ENCODE peak calls at places on chromosomes 3 and 15, in ten cellular contexts. D is GM10248; G is GM12865; F is effector CD4-positive, alpha-beta T cell; Q is dorsolateral prefrontal cortex; B is left cardiac atrium; R is endothelial cell; Y is EL; C is fibroblast of the aortic adventitia; O is GM20000. X is an unnamed sample.

GRCh38 chr3:174202146-174202545 is 657.0 kb upstream of the NAALADL2 start:
- DNase-seq in D (no peak), G (no peak), Y (no peak), R (no peak), Q (no peak), F (no peak), O (no peak), C (no peak), B (no peak), X (no peak)

GRCh38 chr3:21718161-21718765 is 32.7 kb downstream of the ZNF385D start:
- DNase-seq in C (peak; percentile 99), Y (peak; percentile 95), R (no peak), B (no peak), D (no peak), G (no peak), F (no peak), O (no peak), Q (no peak), X (no peak)

GRCh38 chr15:79872358-79873017 is 24.3 kb downstream of the MTHFS start:
- DNase-seq in F (peak; percentile 36), D (no peak), Q (no peak), O (no peak), B (no peak), G (peak; percentile 44), R (no peak), Y (peak; percentile 44), C (no peak), X (no peak)

GRCh38 chr3:107953707-107954106 is 137.1 kb downstream of the CD47 start:
- DNase-seq in G (peak; percentile 17), D (no peak), Y (no peak), O (no peak), C (no peak), R (no peak), Q (no peak), B (no peak), F (no peak), X (no peak)

GRCh38 chr3:183033746-183034145 is 53.4 kb upstream of the DCUN1D1 start:
- DNase-seq in B (no peak), C (peak; percentile 12), Y (peak; percentile 73), R (no peak), G (no peak), Q (no peak), O (no peak), D (no peak), F (no peak), X (no peak)

GRCh38 chr15:48424076-48424475 is 92.8 kb downstream of the DUT start:
- DNase-seq in F (no peak), B (no peak), G (peak; percentile 9), R (no peak), Y (peak; percentile 87), C (no peak), Q (no peak), O (peak; percentile 17), D (no peak), X (no peak)

GRCh38 chr15:51401872-51402517 is 60.5 kb downstream of the GLDN start:
- DNase-seq in Y (peak; percentile 39), C (peak; percentile 58), B (no peak), O (peak; percentile 61), F (no peak), G (peak; percentile 30), D (peak; percentile 63), Q (peak; percentile 23), R (peak; percentile 70), X (peak; percentile 54)

GRCh38 chr3:150783920-150784746 is 21.2 kb upstream of the SIAH2 start:
- DNase-seq in O (peak; percentile 55), R (no peak), F (no peak), B (no peak), Q (no peak), D (no peak), Y (no peak), G (peak; percentile 75), C (no peak), X (no peak)

GRCh38 chr3:134597390-134597975 is 53.3 kb downstream of the KY start:
- DNase-seq in F (no peak), Q (no peak), R (no peak), C (peak; percentile 18), G (no peak), Y (no peak), B (no peak), O (no peak), D (no peak), X (no peak)

GRCh38 chr15:77029166-77030041 is 34.5 kb downstream of the PSTPIP1 start:
- DNase-seq in F (no peak), O (no peak), D (no peak), G (no peak), Y (no peak), R (no peak), Q (no peak), B (peak; percentile 12), C (no peak), X (no peak)

GRCh38 chr3:123834631-123835030 is 49.5 kb downstream of the MYLK start:
- DNase-seq in R (no peak), B (no peak), Q (no peak), F (no peak), D (no peak), G (no peak), Y (peak; percentile 98), O (no peak), C (peak; percentile 71), X (no peak)

GRCh38 chr3:61936344-61936937 is 375.1 kb downstream of the PTPRG start:
- DNase-seq in Q (no peak), Y (peak; percentile 37), D (peak; percentile 35), B (no peak), C (no peak), F (no peak), G (peak; percentile 43), O (peak; percentile 19), R (peak; percentile 61), X (peak; percentile 54)

GRCh38 chr3:104069114-104069513 is 1297.6 kb upstream of the ALCAM start:
- DNase-seq in F (no peak), Q (no peak), R (no peak), O (no peak), C (no peak), Y (peak; percentile 70), B (no peak), D (no peak), G (no peak), X (no peak)

GRCh38 chr3:188472331-188472730 is 318.4 kb downstream of the LPP start:
- DNase-seq in D (no peak), O (no peak), F (no peak), Q (no peak), B (no peak), G (no peak), C (peak; percentile 23), Y (peak; percentile 30), R (no peak), X (no peak)

GRCh38 chr15:64938192-64938591 is 26.5 kb downstream of the ANKDD1A start:
- DNase-seq in O (no peak), D (no peak), G (no peak), B (no peak), Y (no peak), F (no peak), R (no peak), C (peak; percentile 80), Q (no peak), X (no peak)

GRCh38 chr3:25662921-25663320 is 1.8 kb downstream of the TOP2B start:
- DNase-seq in G (peak; percentile 16), F (no peak), D (no peak), R (no peak), B (no peak), Y (no peak), C (peak; percentile 22), Q (no peak), O (no peak), X (no peak)